ENCODE peak calls at places on chromosome 15, in five cellular contexts. F, P, G, K and S are unnamed samples.
A peak's percentile ranks its signal among the peaks of the same experiment; 100 is the strongest.

GRCh38 chr15:75065467-75065850 is 42.1 kb downstream of the PPCDC start:
- DNase-seq in G (peak; percentile 85), P (no peak), F (no peak), K (no peak), S (no peak)

GRCh38 chr15:101031203-101031602 is 112.0 kb downstream of the LRRK1 start:
- DNase-seq in G (no peak), K (no peak), P (no peak), F (no peak), S (no peak)

GRCh38 chr15:94098877-94099606 is 132.3 kb upstream of the MCTP2 start:
- DNase-seq in F (no peak), G (no peak), K (no peak), P (no peak), S (no peak)

GRCh38 chr15:36591534-36592411 is 12.3 kb downstream of the CDIN1 start:
- DNase-seq in P (no peak), F (no peak), K (no peak), G (no peak), S (no peak)

GRCh38 chr15:85886345-85886935 is 91.7 kb upstream of the KLHL25 start:
- DNase-seq in G (no peak), K (no peak), F (no peak), P (no peak), S (no peak)

GRCh38 chr15:41919954-41920538 is 26.2 kb upstream of the SPTBN5 start:
- DNase-seq in G (no peak), K (no peak), P (no peak), F (no peak), S (no peak)

GRCh38 chr15:77035999-77036471 is 34.9 kb downstream of the TSPAN3 start:
- DNase-seq in G (no peak), F (no peak), P (no peak), K (no peak), S (no peak)

GRCh38 chr15:54559405-54560064 is 581.3 kb downstream of the UNC13C start:
- DNase-seq in G (no peak), P (no peak), K (no peak), F (no peak), S (no peak)

GRCh38 chr15:92715753-92716152 is 60.2 kb upstream of the FAM174B start:
- DNase-seq in K (no peak), G (no peak), F (no peak), P (no peak), S (no peak)

GRCh38 chr15:45645026-45645980 is 10.5 kb downstream of the SQOR start:
- DNase-seq in G (no peak), P (no peak), F (no peak), K (no peak), S (no peak)

GRCh38 chr15:32723171-32723948 is 5.6 kb downstream of the GREM1 start:
- DNase-seq in P (no peak), K (peak; percentile 37), G (no peak), F (no peak), S (no peak)

GRCh38 chr15:55637086-55637485 is 48.9 kb upstream of the PYGO1 start:
- DNase-seq in P (no peak), K (no peak), G (no peak), F (no peak), S (no peak)

GRCh38 chr15:89186798-89187197 is 34.6 kb downstream of the RLBP1 start:
- DNase-seq in P (no peak), K (no peak), F (no peak), G (no peak), S (no peak)

GRCh38 chr15:69750253-69750652 is 297.6 kb downstream of the RPLP1 start:
- DNase-seq in P (no peak), G (no peak), K (peak; percentile 40), F (no peak), S (no peak)

GRCh38 chr15:63408514-63408913 is 26.9 kb upstream of the CA12 start:
- DNase-seq in K (no peak), P (no peak), F (no peak), G (no peak), S (no peak)

GRCh38 chr15:46644493-46645481 is 1010.0 kb downstream of the SQOR start:
- DNase-seq in G (no peak), F (no peak), K (no peak), P (no peak), S (no peak)

GRCh38 chr15:79339588-79340314 is 28.8 kb downstream of the TMED3 start:
- DNase-seq in F (no peak), G (peak; percentile 13), K (no peak), P (peak; percentile 47), S (peak; percentile 29)
- TF ChIP-seq CTCF in F (peak; percentile 78), G (peak; percentile 69), K (peak; percentile 91), P (peak; percentile 88), S (peak; percentile 76)

DNA sequence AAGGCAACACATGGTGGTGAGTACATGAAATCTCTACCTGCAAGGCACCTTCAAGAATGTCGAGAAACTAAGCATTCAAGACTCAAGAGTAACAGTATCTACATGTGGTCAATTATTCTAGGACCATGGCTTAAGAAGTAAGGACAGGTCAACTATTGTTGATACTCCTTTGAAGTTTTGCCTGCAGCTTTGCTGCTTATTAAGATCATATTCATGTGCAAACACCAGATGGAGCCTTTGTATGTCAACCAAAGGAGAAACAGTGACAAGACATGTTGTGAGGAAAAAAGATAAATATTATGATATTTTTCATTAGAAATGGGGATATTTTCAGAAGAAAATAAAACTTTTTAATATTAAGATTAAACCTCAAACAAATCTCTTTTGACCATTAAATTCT is 52.3 kb upstream of the FGF7 start:
- DNase-seq in G (no peak), P (peak; percentile 26), F (no peak), K (no peak), S (peak; percentile 13)
- TF ChIP-seq SRF in G (no peak), P (no peak), F (no peak), K (no peak), S (no peak)

GRCh38 chr15:66844041-66844746 is 142.2 kb downstream of the SMAD6 start:
- DNase-seq in F (no peak), K (no peak), P (no peak), G (no peak), S (no peak)

GRCh38 chr15:66840615-66841014 is 138.6 kb downstream of the SMAD6 start:
- DNase-seq in P (no peak), K (no peak), F (no peak), G (no peak), S (no peak)

GRCh38 chr15:66843581-66843980 is 141.5 kb downstream of the SMAD6 start:
- DNase-seq in P (no peak), K (no peak), F (no peak), G (no peak), S (no peak)

GRCh38 chr15:66842710-66843441 is 140.8 kb downstream of the SMAD6 start:
- DNase-seq in G (peak; percentile 37), K (no peak), P (peak; percentile 66), F (no peak), S (no peak)

GRCh38 chr15:66841953-66842681 is 140.1 kb downstream of the SMAD6 start:
- DNase-seq in G (peak; percentile 54), P (peak; percentile 65), K (no peak), F (no peak), S (peak; percentile 47)
- TF ChIP-seq CTCF in G (no peak), P (no peak), K (no peak), F (no peak), S (no peak)

GRCh38 chr15:57503051-57503702 is 88.5 kb upstream of the MYZAP start:
- DNase-seq in P (peak; percentile 47), G (peak; percentile 25), F (no peak), K (no peak), S (no peak)

GRCh38 chr15:57505949-57506391 is 85.7 kb upstream of the MYZAP start:
- DNase-seq in F (no peak), K (no peak), G (no peak), P (no peak), S (no peak)

GRCh38 chr15:57505056-57505713 is 86.5 kb upstream of the MYZAP start:
- DNase-seq in P (no peak), K (no peak), G (peak; percentile 19), F (no peak), S (no peak)

GRCh38 chr15:57504599-57504940 is 87.1 kb upstream of the MYZAP start:
- DNase-seq in K (no peak), F (no peak), P (no peak), G (no peak), S (no peak)

DNA sequence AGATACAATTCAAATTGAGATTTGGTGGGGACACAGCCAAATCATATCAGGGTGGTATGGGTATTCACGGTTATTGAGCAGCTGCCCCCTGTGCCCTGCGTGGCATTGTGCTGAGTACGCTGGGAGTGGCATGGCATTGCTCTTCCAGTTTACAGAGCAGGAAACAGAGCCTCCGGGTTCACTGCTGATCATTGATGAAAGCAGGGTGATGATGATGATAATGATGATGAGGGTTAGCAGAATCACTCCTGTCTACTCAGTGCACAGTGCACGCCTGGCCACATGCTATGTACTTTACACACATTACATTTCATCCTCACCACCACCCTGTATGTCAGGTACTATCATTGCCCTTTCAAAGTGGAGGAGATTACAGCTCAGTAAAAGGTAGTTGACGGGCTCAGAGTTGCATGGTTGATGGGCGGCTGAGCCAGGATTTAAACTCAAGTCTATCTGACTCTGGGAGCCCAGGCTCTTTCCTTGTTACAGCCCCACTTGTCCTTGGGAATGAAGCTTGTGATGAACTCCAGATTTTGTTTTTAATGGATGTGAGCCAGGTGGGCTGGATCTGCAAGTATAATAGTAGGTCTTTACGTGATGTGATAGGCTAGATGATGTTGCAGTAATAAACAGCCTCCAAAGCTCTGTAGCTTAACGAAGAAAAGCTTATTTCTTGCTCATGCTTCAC is 87.6 kb upstream of the MYZAP start:
- DNase-seq in G (no peak), P (no peak), K (no peak), F (no peak), S (no peak)
- TF ChIP-seq SRF in G (no peak), P (no peak), K (no peak), F (no peak), S (no peak)

DNA sequence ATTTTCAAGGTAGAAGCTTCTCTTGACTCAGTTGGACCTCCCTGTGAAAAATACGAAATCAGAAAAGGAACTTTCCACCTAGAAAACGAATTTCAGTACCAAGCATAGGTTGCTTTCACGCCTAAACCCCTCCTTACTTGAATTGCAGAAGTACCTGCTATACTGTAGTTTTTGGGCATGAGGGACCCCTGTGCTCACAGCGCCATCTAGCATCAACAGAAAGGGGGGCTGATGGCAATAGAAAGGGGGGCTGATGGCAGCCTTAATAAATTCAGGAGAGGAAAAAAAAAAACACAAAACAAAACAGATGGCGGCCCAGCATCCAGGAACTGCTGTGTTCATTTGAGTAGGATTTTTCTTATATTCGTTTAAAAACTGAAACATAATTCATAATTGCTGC is 96.7 kb downstream of the NPAP1 start:
- DNase-seq in P (no peak), G (no peak), K (no peak), F (peak; percentile 34), S (no peak)
- TF ChIP-seq CTCF in P (no peak), G (no peak), K (no peak), F (peak; percentile 59), S (no peak)

GRCh38 chr15:29086891-29087290 is 182.7 kb downstream of the NSMCE3 start:
- DNase-seq in F (no peak), K (no peak), G (no peak), P (no peak), S (no peak)

GRCh38 chr15:29086001-29086400 is 183.6 kb downstream of the NSMCE3 start:
- DNase-seq in F (no peak), G (no peak), K (no peak), P (no peak), S (no peak)

GRCh38 chr15:29088666-29089065 is 181.0 kb downstream of the NSMCE3 start:
- DNase-seq in G (no peak), F (no peak), P (no peak), K (no peak), S (no peak)

GRCh38 chr15:29089731-29090616 is 179.6 kb downstream of the NSMCE3 start:
- DNase-seq in G (no peak), K (no peak), P (no peak), F (no peak), S (no peak)

GRCh38 chr15:29087521-29088285 is 181.9 kb downstream of the NSMCE3 start:
- DNase-seq in K (no peak), P (no peak), F (no peak), G (no peak), S (no peak)
- TF ChIP-seq SRF in K (no peak), P (no peak), F (no peak), G (no peak), S (no peak)